ENCODE peak calls at places on chromosomes 13 and 19, in four cellular contexts. R is IMR-90, H is H9, E is mesendoderm. A is an unnamed sample.

GRCh38 chr13:28685114-28685513 is 26.2 kb downstream of the POMP start:
- DNase-seq in H (peak), E (no peak), R (no peak), A (no peak)

GRCh38 chr19:30227071-30227621 is 145.0 kb upstream of the ZNF536 start:
- DNase-seq in E (peak), R (no peak), H (no peak), A (peak)

GRCh38 chr13:108859202-108860012 is 230.0 kb downstream of the MYO16 start:
- DNase-seq in E (peak), H (no peak), R (peak), A (peak)

GRCh38 chr13:77637583-77637982 is 59.9 kb upstream of the SLAIN1 start:
- DNase-seq in R (no peak), E (no peak), H (no peak), A (no peak)

GRCh38 chr13:19680751-19681150 is 47.3 kb downstream of the MPHOSPH8 start:
- DNase-seq in E (no peak), H (no peak), R (peak), A (no peak)

GRCh38 chr19:29670255-29670654 is 5.0 kb downstream of the PLEKHF1 start:
- DNase-seq in E (no peak), H (no peak), R (no peak), A (peak)

GRCh38 chr19:51501594-51502263 is at the start of gene SIGLEC12:
- DNase-seq in H (no peak), E (no peak), R (no peak), A (no peak)

GRCh38 chr13:88764103-88764502 is 1092.9 kb downstream of the SLITRK5 start:
- DNase-seq in E (peak), R (no peak), H (no peak), A (no peak)

GRCh38 chr19:33562636-33563035 is 41.0 kb upstream of the PEPD start:
- DNase-seq in R (no peak), E (no peak), H (no peak), A (no peak)

GRCh38 chr13:78662467-78662866 is 3.5 kb upstream of the OBI1 start:
- DNase-seq in E (no peak), R (no peak), H (no peak), A (no peak)

GRCh38 chr13:100182894-100183490 is 94.1 kb downstream of the PCCA start:
- DNase-seq in H (no peak), E (no peak), R (no peak), A (no peak)

GRCh38 chr13:83221813-83222241 is 660.4 kb downstream of the SLITRK1 start:
- DNase-seq in H (no peak), R (peak), E (no peak), A (no peak)

GRCh38 chr19:10044390-10044789 is 31.1 kb downstream of the RDH8 start:
- DNase-seq in H (no peak), R (no peak), E (no peak), A (no peak)

GRCh38 chr19:6264077-6264445 is 15.7 kb downstream of the MLLT1 start:
- DNase-seq in R (peak), H (no peak), E (peak), A (no peak)

GRCh38 chr13:106522898-106523525 is 12.4 kb downstream of the EFNB2 start:
- DNase-seq in H (no peak), R (no peak), E (no peak), A (no peak)

GRCh38 chr13:39493966-39494365 is 109.0 kb downstream of the LHFPL6 start:
- DNase-seq in R (no peak), E (no peak), H (peak), A (no peak)

GRCh38 chr19:5827891-5828660 is 11.4 kb downstream of the FUT6 start:
- DNase-seq in E (peak), R (peak), H (peak), A (peak)

GRCh38 chr19:48745208-48745995 is 1.3 kb downstream of the IZUMO1 start:
- DNase-seq in R (peak), H (peak), E (peak), A (peak)

GRCh38 chr19:11381535-11382369 is 2.4 kb downstream of the EPOR start:
- DNase-seq in R (peak), E (peak), H (peak), A (peak)

GRCh38 chr13:50365683-50366391 is 350.6 kb downstream of the KCNRG start:
- DNase-seq in H (no peak), E (no peak), R (no peak), A (peak)

GRCh38 chr13:78701383-78701782 is 42.4 kb upstream of the OBI1 start:
- DNase-seq in H (no peak), E (no peak), R (no peak), A (no peak)

GRCh38 chr13:43268632-43269031 is 245.2 kb downstream of the DNAJC15 start:
- DNase-seq in H (no peak), E (no peak), R (no peak), A (no peak)

GRCh38 chr13:45861352-45861751 is 9.8 kb upstream of the SIAH3 start:
- DNase-seq in E (no peak), H (no peak), R (peak), A (peak)

GRCh38 chr19:9799162-9799561 is 19.7 kb downstream of the FBXL12 start:
- DNase-seq in R (no peak), E (no peak), H (no peak), A (no peak)

GRCh38 chr13:106187092-106187491 is 348.4 kb downstream of the EFNB2 start:
- DNase-seq in H (no peak), R (no peak), E (no peak), A (no peak)

GRCh38 chr13:67635754-67636153 is 405.6 kb upstream of the PCDH9 start:
- DNase-seq in R (peak), H (no peak), E (no peak), A (no peak)

GRCh38 chr19:14565765-14566711 is 5.8 kb downstream of the NDUFB7 start:
- DNase-seq in H (no peak), R (no peak), E (no peak), A (no peak)

GRCh38 chr13:26062853-26063444 is 11.1 kb upstream of the SHISA2 start:
- DNase-seq in R (peak), H (no peak), E (peak), A (peak)

GRCh38 chr19:28736528-28736927 is 476.4 kb downstream of the UQCRFS1 start:
- DNase-seq in R (no peak), H (no peak), E (no peak), A (no peak)

GRCh38 chr19:48625891-48626327 is 6.6 kb downstream of the SPHK2 start:
- DNase-seq in R (no peak), H (no peak), E (no peak), A (no peak)

GRCh38 chr19:50432221-50432626 is 468 bp upstream of the MYBPC2 start:
- DNase-seq in R (no peak), H (no peak), E (peak), A (no peak)

GRCh38 chr19:18349524-18350128 is 9.2 kb downstream of the PGPEP1 start:
- DNase-seq in H (no peak), R (peak), E (peak), A (peak)

GRCh38 chr19:35757231-35757748 is 461 bp upstream of the HSPB6 start:
- DNase-seq in E (peak), H (no peak), R (peak), A (peak)

GRCh38 chr19:4575267-4575793 is 15.8 kb upstream of the SEMA6B start:
- DNase-seq in E (peak), R (peak), H (peak), A (no peak)

GRCh38 chr13:110109910-110110309 is 197.0 kb downstream of the COL4A1 start:
- DNase-seq in R (peak), H (peak), E (peak), A (no peak)

GRCh38 chr13:73851104-73851503 is 283.1 kb downstream of the KLF12 start:
- DNase-seq in E (no peak), H (no peak), R (peak), A (no peak)

GRCh38 chr13:114105351-114106225 is 26.8 kb downstream of the RASA3 start:
- DNase-seq in R (no peak), H (no peak), E (no peak), A (no peak)
- H2BK120ac ChIP-seq in R (peak), H (no peak), E (no peak), A (peak)

GRCh38 chr19:3118232-3119070 is 17.4 kb upstream of the GNA15 start:
- DNase-seq in R (no peak), E (no peak), H (no peak), A (no peak)
- H3K4me2 ChIP-seq in R (no peak), E (no peak), H (no peak), A (no peak)

DNA sequence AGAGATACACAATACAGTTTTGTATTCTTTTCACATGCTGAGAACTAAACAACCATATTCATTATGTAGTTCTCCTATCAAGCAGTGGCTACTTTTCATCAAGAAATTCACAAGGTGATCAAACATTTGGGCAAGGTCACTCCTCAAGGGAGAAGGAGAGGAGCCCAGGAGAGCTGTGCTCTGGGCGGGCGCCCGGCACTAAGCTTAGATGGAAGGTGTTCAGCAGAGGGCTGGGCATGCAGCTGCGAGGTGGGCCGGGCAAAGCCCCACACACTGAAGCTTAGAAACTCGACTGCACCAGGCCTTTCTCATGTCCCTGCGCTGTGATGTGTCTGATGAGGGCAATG is 30.4 kb upstream of the SPACA7 start:
- DNase-seq in R (no peak), E (no peak), H (no peak), A (no peak)
- H2BK120ac ChIP-seq in R (no peak), E (no peak), H (no peak), A (no peak)

DNA sequence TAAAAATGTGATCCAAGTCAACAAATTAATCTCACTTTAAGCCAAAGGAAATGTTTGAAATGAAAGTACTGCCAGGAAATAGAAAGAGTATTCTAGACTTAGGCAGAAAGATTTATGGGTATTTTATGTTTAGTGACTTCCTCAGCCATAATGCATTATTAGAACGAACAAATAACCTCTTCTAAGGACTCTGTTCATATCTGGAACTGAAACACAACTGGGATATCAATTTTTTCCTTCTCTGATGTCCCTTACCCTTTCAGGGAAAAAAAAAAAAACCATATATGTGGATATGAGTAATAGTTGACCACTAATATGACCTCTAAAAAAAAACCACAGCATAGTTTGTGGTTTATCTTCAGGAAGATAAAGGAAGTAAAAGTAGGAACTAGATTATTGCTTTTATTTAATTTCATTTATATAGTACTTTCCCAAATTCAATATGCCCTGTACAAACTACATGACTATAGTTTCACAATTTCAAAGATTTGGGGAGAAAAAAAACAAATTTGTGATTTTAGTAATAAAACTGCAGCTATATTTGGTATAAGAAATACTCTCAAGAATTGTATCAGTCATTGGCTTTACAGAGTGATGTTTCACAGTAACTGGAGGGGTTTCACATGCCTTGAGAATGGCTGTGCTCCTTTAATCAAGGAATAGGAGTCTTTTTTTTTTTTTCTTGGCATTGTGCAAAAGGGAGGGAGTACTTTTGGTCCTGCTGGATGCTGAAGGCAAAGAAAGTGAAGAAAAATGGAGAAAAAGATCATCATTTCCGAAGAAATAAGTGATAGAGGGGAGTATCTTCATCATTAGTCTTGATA is 6.6 kb downstream of the ZNF507 start:
- DNase-seq in E (no peak), H (no peak), R (peak), A (no peak)
- H3K4me2 ChIP-seq in E (no peak), H (no peak), R (peak), A (no peak)

DNA sequence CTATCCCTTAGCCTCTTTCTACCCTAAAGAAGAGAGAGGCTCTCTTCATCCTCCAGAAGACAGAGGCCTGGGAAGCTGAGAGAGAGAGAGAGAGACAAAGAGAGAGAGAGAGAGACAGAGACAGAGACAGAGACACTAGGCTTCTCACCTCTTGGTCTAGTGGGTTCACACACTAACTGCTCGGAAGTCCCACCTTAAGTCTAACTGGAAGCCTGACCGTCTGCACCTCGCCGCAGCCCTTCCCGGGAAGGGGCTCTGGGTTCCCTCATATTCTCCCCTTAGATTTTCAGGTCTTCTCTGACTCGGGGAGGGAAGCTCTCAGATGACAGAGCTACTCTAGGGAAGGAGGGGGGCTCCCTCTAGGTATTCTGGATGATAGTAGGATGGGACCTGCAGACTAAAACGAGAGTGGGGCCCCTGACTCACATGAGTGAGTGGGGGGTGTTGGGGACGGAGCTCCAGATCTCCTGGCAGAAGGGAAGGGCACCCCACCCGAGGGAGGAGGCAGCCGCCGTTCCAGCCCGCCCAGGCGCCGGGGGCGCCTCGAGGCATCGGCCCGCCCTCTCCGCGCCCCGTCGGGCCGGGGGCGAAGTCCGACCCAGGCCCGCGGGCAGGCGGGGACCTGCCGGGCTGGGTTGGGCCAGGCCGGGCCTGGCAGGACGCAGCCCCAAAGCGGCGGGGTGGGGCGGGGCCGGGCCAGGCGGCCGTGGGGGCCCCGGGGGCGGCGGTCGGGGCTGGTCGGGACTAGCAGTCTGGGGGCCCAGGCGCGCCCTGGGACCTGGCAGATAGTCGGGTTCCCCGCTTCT is 2.0 kb upstream of the JUNB start:
- DNase-seq in E (peak), H (no peak), R (peak), A (no peak)
- H2BK120ac ChIP-seq in E (peak), H (no peak), R (peak), A (peak)

GRCh38 chr19:46974181-46974580 is 45.5 kb upstream of the NPAS1 start:
- DNase-seq in E (no peak), H (no peak), R (no peak), A (no peak)
- H3K4me2 ChIP-seq in E (no peak), H (no peak), R (no peak), A (no peak)

GRCh38 chr19:1166872-1167573 is 7.0 kb downstream of the SBNO2 start:
- DNase-seq in E (no peak), R (no peak), H (no peak), A (peak)
- H2BK120ac ChIP-seq in E (no peak), R (no peak), H (no peak), A (no peak)

GRCh38 chr13:113291997-113292862 is 4.8 kb upstream of the LAMP1 start:
- DNase-seq in R (peak), H (peak), E (no peak), A (no peak)
- H3K4me2 ChIP-seq in R (peak), H (peak), E (no peak), A (peak)

DNA sequence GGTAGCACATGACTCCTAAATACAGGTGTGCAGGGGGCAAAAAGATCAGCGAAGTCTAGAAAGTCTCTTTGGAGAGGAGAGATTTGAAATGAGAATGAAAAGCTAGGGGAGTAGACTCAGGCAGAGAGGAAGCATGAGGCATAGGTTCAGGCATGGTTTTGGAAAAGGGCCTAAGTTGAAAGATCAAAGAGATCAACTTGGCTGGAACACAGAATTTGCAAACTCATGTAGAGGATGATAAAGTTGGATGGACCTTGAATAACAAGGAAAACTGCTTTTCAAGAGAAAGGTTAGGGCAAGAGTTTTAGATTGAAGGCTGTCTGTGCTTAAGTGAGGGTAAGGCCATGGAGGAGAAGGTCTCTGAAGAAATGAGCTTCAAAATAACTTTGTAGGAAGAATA is 47.4 kb upstream of the UBAC2 start:
- DNase-seq in E (no peak), H (no peak), R (no peak), A (no peak)
- H2BK120ac ChIP-seq in E (no peak), H (no peak), R (no peak), A (no peak)

DNA sequence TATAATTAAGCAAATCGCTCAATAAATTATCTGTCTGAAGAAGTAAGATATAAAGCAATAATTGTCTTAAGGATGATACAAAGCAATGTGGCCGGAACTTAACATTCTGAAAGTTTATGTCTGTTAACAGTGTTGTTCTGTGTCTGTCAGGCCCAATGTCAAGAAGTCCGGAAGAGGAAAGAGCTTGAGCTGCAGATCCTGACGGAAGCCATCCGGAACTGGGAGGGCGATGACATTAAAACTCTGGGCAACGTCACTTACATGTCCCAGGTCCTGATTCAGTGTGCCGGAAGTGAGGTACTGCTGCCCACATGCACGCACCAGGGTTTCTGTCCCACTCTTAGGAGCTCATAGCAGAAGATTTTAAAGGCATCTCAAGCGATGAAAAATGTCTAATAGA is 45.1 kb upstream of the TEX29 start:
- DNase-seq in R (no peak), H (no peak), E (no peak), A (no peak)
- H3K4me2 ChIP-seq in R (no peak), H (no peak), E (no peak), A (no peak)

A was measured in trophoblast cell.